ENCODE peak calls at places on chromosomes 12 and 14, in nine cellular contexts. A is cardiac muscle cell, B is bronchial epithelial cell, E is ovary, Q is lower lobe of right lung, Z is astrocyte, N is IMR-90, K is neural progenitor cell, J is endodermal cell. R is an unnamed sample.

GRCh38 chr12:69330475-69331473 is 17.4 kb upstream of the LYZ start:
- DNase-seq in E (peak; percentile 28), Q (peak; percentile 66), B (peak; percentile 21), N (peak; percentile 1), K (peak; percentile 46), Z (no peak), A (peak; percentile 54), J (peak; percentile 93), R (peak; percentile 8)

GRCh38 chr14:99755068-99755405 is 38.2 kb upstream of the EML1 start:
- DNase-seq in B (no peak), E (no peak), J (no peak), N (no peak), Q (no peak), Z (no peak), K (no peak), A (no peak), R (no peak)

GRCh38 chr14:56759094-56759493 is 51.2 kb downstream of the OTX2 start:
- DNase-seq in K (no peak), N (no peak), E (no peak), B (no peak), Z (no peak), J (no peak), A (no peak), Q (no peak), R (no peak)

GRCh38 chr14:102592969-102593840 is 756 bp downstream of the RCOR1 start:
- DNase-seq in N (peak; percentile 26), K (peak; percentile 73), Q (peak; percentile 72), B (no peak), J (peak; percentile 74), E (peak; percentile 55), Z (no peak), A (peak; percentile 73), R (peak; percentile 27)

GRCh38 chr12:121535150-121536057 is 45.4 kb downstream of the KDM2B start:
- DNase-seq in E (peak; percentile 36), Q (peak; percentile 47), A (no peak), B (no peak), K (no peak), N (no peak), J (no peak), Z (no peak), R (no peak)

GRCh38 chr14:24418492-24418873 is 11.0 kb downstream of the CBLN3 start:
- DNase-seq in Z (no peak), K (no peak), N (no peak), J (no peak), A (no peak), Q (no peak), B (peak; percentile 95), E (no peak), R (peak; percentile 64)

GRCh38 chr12:108080363-108080762 is 48.7 kb upstream of the WSCD2 start:
- DNase-seq in A (no peak), J (peak; percentile 60), B (no peak), N (no peak), E (no peak), K (peak; percentile 17), Q (no peak), Z (no peak), R (no peak)

GRCh38 chr12:113120670-113121370 is 14.7 kb downstream of the RASAL1 start:
- DNase-seq in Z (no peak), Q (no peak), K (no peak), B (no peak), E (no peak), J (no peak), A (no peak), N (no peak), R (no peak)

GRCh38 chr12:57299514-57300016 is 48.6 kb upstream of the STAC3 start:
- DNase-seq in N (peak; percentile 37), K (no peak), Q (no peak), J (no peak), Z (peak; percentile 65), A (peak; percentile 10), E (no peak), B (no peak), R (peak; percentile 21)

GRCh38 chr14:65281991-65282908 is 130.3 kb upstream of the FUT8 start:
- DNase-seq in B (no peak), A (no peak), Z (peak; percentile 88), N (peak; percentile 77), J (peak; percentile 91), E (no peak), Q (no peak), K (peak; percentile 92), R (peak; percentile 68)

DNA sequence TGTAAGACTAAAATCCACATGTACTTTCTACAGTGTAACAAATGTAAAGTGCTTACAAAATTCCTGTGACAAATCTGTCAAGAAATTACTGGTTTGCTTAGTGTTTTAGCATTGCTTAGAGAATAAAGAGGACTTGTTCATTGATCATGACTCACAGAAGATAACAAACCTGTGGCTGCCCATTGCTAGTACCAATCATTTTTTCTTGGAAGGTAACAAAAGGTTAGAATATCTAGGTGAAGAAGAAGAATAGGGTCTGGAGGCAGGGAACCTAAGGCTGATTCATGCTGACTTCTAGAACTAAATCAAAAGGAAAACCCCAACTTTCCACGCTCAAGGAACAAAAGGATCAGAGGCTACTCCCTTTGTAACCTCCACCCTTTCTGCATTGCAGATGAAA is 232.7 kb upstream of the ABCD2 start:
- DNase-seq in N (peak; percentile 1), K (no peak), J (no peak), A (no peak), Q (no peak), E (no peak), Z (peak; percentile 20), B (peak; percentile 54), R (no peak)
- TF ChIP-seq CTCF in N (no peak), K (no peak), J (no peak), A (no peak), Q (no peak), E (no peak), Z (no peak), B (no peak), R (no peak)

GRCh38 chr14:75417674-75418073 is 10.1 kb upstream of the JDP2 start:
- DNase-seq in N (peak; percentile 48), J (no peak), K (no peak), Z (peak; percentile 27), A (no peak), Q (no peak), B (peak; percentile 33), E (no peak), R (peak; percentile 71)

GRCh38 chr14:75424496-75424895 is 3.3 kb upstream of the JDP2 start:
- DNase-seq in K (no peak), N (no peak), Q (no peak), J (no peak), B (no peak), A (no peak), Z (no peak), E (no peak), R (no peak)

GRCh38 chr14:75422169-75422568 is 5.7 kb upstream of the JDP2 start:
- DNase-seq in B (peak; percentile 91), Q (no peak), Z (peak; percentile 71), K (no peak), E (no peak), A (no peak), J (no peak), N (peak; percentile 92), R (peak; percentile 47)

DNA sequence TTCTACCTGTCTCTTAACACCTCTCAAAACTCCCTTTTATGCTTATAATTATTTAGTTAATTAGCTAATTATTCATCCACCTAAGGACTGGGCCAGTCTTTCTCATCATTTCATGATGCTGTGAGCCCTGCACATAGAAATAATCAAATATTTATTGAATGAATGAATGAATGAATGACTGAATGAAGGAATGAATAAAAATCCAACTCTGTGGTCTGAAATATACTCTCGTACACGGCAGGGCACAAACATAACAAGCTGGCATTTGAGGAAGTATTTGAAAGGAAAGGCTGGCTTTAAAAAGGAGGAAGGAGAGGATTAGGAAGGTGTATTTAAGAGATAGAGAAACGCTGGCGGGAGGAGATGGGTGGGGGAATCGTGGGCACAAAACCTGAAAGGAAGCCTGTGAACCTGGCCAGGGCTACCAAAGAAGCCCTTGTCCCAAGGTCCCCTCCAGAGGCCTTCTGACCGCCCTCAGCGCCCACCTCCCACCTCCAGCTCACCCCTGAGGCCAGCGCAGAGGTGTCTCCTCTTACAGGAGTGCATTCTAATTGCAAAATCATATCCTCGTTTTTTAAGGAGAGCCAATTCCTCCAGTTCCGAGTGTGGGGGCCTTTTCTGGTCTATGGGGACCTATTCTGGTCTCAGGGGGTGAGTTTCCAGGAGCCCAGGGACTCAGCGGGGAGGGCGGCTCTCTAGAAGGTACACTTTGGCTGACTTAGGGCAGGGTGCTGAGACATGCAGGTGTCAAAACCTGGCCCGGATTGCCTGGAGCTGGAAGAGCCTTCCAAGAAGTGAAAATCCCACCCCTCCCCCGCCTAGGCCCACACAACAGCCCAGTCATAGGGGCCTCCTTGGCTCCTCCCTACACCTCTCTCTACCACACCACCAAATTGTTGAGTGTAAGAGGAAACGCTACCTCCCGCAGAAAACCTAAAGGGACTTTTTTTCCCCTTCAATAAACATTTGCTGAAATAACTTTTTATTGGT is 8.7 kb upstream of the JDP2 start:
- DNase-seq in Q (peak; percentile 73), K (peak; percentile 78), A (peak; percentile 71), Z (no peak), N (no peak), J (peak; percentile 95), E (no peak), B (peak; percentile 37), R (no peak)
- H3K4me3 ChIP-seq in Q (peak overlapping the region; percentile 4), K (peak overlapping the region; percentile 36), A (peak overlapping the region; percentile 11), Z (no peak overlapping the region), N (no peak overlapping the region), J (peak overlapping the region; percentile 75), E (no peak overlapping the region), B (no peak overlapping the region), R (no peak overlapping the region)

DNA sequence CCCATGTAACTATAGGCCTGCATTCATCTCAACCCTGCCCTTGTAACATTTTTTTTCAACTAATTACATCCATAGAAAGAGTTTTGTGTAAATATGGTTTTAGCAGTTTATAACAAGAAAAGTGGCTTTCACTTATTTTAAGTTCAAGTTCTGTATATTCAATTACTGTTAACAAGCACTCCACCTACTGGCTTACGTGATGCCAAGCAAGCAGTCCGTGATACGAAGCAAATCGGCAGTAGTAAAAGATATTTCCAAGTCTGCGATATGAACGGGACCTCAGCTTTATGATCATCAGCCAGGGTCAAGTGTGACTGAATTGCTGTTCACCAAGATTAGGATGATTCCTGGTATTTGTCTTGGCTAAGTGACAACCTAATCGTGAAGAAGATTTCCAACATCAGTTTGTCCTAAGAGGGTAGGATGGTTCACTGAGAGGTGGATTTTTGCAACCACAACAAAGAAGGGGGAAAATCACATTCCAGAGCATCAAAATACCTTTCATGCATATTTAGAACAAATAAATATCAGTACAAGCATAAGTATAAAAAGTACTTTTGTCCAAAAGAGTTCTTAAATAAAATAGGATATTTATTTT is 456.2 kb downstream of the FOXG1 start:
- DNase-seq in K (no peak), Q (no peak), E (peak; percentile 38), J (peak; percentile 53), Z (peak; percentile 47), B (peak; percentile 48), N (peak; percentile 73), A (peak; percentile 38), R (peak; percentile 80)
- TF ChIP-seq CTCF in K (peak; percentile 43), Q (peak; percentile 40), E (no peak), J (peak; percentile 76), Z (peak; percentile 76), B (peak; percentile 55), N (peak; percentile 78), A (peak; percentile 80), R (peak; percentile 81)

GRCh38 chr12:9868951-9869306 is 225 bp downstream of the CLEC2B start:
- DNase-seq in B (no peak), N (no peak), E (no peak), Q (no peak), J (no peak), K (no peak), A (no peak), Z (no peak), R (no peak)
- H3K4me3 ChIP-seq in B (no peak overlapping the region), N (peak overlapping the region; percentile 32), E (peak overlapping the region; percentile 43), Q (peak overlapping the region; percentile 61), J (no peak overlapping the region), K (no peak overlapping the region), A (no peak overlapping the region), Z (peak overlapping the region; percentile 60), R (peak overlapping the region; percentile 56)

R was measured in fibroblast of the aortic adventitia.